ENCODE peak calls at places on chromosomes 7 and 10, in five cellular contexts. T is ascending aorta; C is immature natural killer cell; P is activated T-cell treated with anti-CD3 and anti-CD28 coated beads for 4 hours; O is CD4-positive, CD25-positive, alpha-beta regulatory T cell. G is an unnamed sample.

GRCh38 chr10:52637592-52637991 is 135.0 kb downstream of the MBL2 start:
- DNase-seq in T (no peak), C (no peak), P (no peak), O (no peak), G (no peak)

GRCh38 chr7:157548691-157549265 is 212.0 kb downstream of the DNAJB6 start:
- DNase-seq in T (peak; percentile 44), C (no peak), P (no peak), O (no peak), G (no peak)

GRCh38 chr7:44921607-44922350 is 36.4 kb upstream of the PURB start:
- DNase-seq in T (peak; percentile 93), C (peak; percentile 84), P (peak; percentile 99), O (peak; percentile 84), G (no peak)

GRCh38 chr7:110587294-110587693 is 503.6 kb upstream of the LRRN3 start:
- DNase-seq in T (no peak), C (no peak), P (no peak), O (no peak), G (no peak)

GRCh38 chr7:127322351-127322750 is 69.6 kb upstream of the GRM8 start:
- DNase-seq in T (no peak), C (no peak), P (no peak), O (no peak), G (no peak)

GRCh38 chr10:103888113-103888841 is 29.7 kb downstream of the STN1 start:
- DNase-seq in T (peak; percentile 95), C (peak; percentile 48), P (no peak), O (no peak), G (no peak)

GRCh38 chr10:95170790-95171189 is 23.2 kb upstream of the ACSM6 start:
- DNase-seq in T (no peak), C (no peak), P (no peak), O (no peak), G (no peak)

GRCh38 chr7:22477876-22478450 is 22.0 kb downstream of the STEAP1B start:
- DNase-seq in T (no peak), C (no peak), P (no peak), O (no peak), G (no peak)

GRCh38 chr10:14625210-14625621 is 149.5 kb downstream of the FAM107B start:
- DNase-seq in T (no peak), C (no peak), P (no peak), O (no peak), G (no peak)

GRCh38 chr10:17981201-17981600 is 29.5 kb downstream of the SLC39A12 start:
- DNase-seq in T (no peak), C (no peak), P (no peak), O (no peak), G (no peak)

GRCh38 chr10:34446046-34446445 is 369.1 kb downstream of the PARD3 start:
- DNase-seq in T (no peak), C (no peak), P (no peak), O (no peak), G (no peak)

GRCh38 chr10:79066460-79067240 is 2.1 kb upstream of the ZMIZ1 start:
- DNase-seq in T (no peak), C (no peak), P (no peak), O (no peak), G (no peak)

GRCh38 chr10:8050561-8051108 is 3.9 kb upstream of the GATA3 start:
- DNase-seq in T (no peak), C (no peak), P (no peak), O (no peak), G (no peak)

GRCh38 chr10:131781791-131782190 is 119.0 kb upstream of the PPP2R2D start:
- DNase-seq in T (peak; percentile 56), C (no peak), P (no peak), O (no peak), G (no peak)

GRCh38 chr7:34655384-34655783 is 2.6 kb upstream of the NPSR1 start:
- DNase-seq in T (no peak), C (no peak), P (no peak), O (no peak), G (no peak)

GRCh38 chr7:28509256-28510021 is 97.1 kb downstream of the CREB5 start:
- DNase-seq in T (no peak), C (no peak), P (no peak), O (no peak), G (no peak)

GRCh38 chr10:78687616-78688015 is 381.1 kb upstream of the ZMIZ1 start:
- DNase-seq in T (no peak), C (no peak), P (no peak), O (no peak), G (no peak)

GRCh38 chr10:23370106-23370505 is 25.5 kb upstream of the C10orf67 start:
- DNase-seq in T (no peak), C (no peak), P (no peak), O (no peak), G (no peak)

GRCh38 chr7:2725178-2726105 is 37.4 kb downstream of the AMZ1 start:
- DNase-seq in T (peak; percentile 51), C (no peak), P (no peak), O (no peak), G (no peak)

GRCh38 chr10:23035569-23035968 is 59.8 kb upstream of the MSRB2 start:
- DNase-seq in T (no peak), C (no peak), P (no peak), O (no peak), G (no peak)

GRCh38 chr10:90031776-90032175 is 330.4 kb downstream of the KIF20B start:
- DNase-seq in T (no peak), C (no peak), P (no peak), O (no peak), G (no peak)

GRCh38 chr7:28706607-28707006 is 251.5 kb downstream of the TRIL start:
- DNase-seq in T (no peak), C (no peak), P (no peak), O (no peak), G (no peak)

G was measured in SIG-M5.